ENCODE peak calls at places on chromosomes 1 and 21, in eight cellular contexts. P is Caco-2; W is upper lobe of right lung; L is stomach; N is GM23248; U is IMR-90; C is CD4-positive, alpha-beta T cell; O is left ventricle myocardium inferior. J is an unnamed sample.

GRCh38 chr1:66542811-66543767 is 9.1 kb downstream of the SGIP1 start:
- DNase-seq in P (peak; percentile 34), W (no peak), L (peak; percentile 85), N (peak; percentile 81), U (peak; percentile 95), C (no peak), O (peak; percentile 72), J (peak; percentile 77)

GRCh38 chr1:93703649-93704048 is 22.0 kb upstream of the BCAR3 start:
- DNase-seq in P (no peak), W (peak; percentile 6), L (no peak), N (peak; percentile 59), U (peak; percentile 33), C (no peak), O (no peak), J (no peak)

GRCh38 chr1:18805925-18806849 is 53.3 kb downstream of the TAS1R2 start:
- DNase-seq in P (no peak), W (no peak), L (no peak), N (peak; percentile 36), U (no peak), C (no peak), O (no peak), J (no peak)

GRCh38 chr1:29453502-29454240 is 217.3 kb downstream of the PTPRU start:
- DNase-seq in P (no peak), W (no peak), L (no peak), N (peak; percentile 62), U (peak; percentile 53), C (no peak), O (no peak), J (peak; percentile 22)

GRCh38 chr1:26961826-26962225 is 1.6 kb upstream of the KDF1 start:
- DNase-seq in P (no peak), W (no peak), L (no peak), N (peak; percentile 89), U (peak; percentile 98), C (no peak), O (no peak), J (no peak)

GRCh38 chr1:42003433-42003832 is 84.7 kb upstream of the HIVEP3 start:
- DNase-seq in P (no peak), W (peak; percentile 67), L (peak; percentile 50), N (no peak), U (no peak), C (no peak), O (no peak), J (peak; percentile 34)

GRCh38 chr1:212683357-212683722 is 16.3 kb downstream of the BATF3 start:
- DNase-seq in P (no peak), W (peak; percentile 76), L (no peak), N (no peak), U (no peak), C (no peak), O (peak; percentile 33), J (peak; percentile 34)

GRCh38 chr1:155858805-155859233 is 548 bp upstream of the SYT11 start:
- DNase-seq in P (no peak), W (no peak), L (no peak), N (peak; percentile 74), U (no peak), C (no peak), O (peak; percentile 15), J (no peak)

GRCh38 chr1:33435096-33435820 is 4.4 kb upstream of the PHC2 start:
- DNase-seq in P (no peak), W (no peak), L (no peak), N (peak; percentile 89), U (peak; percentile 85), C (no peak), O (no peak), J (no peak)

GRCh38 chr1:203359010-203359571 is 8.2 kb upstream of the FMOD start:
- DNase-seq in P (no peak), W (no peak), L (no peak), N (peak; percentile 42), U (peak; percentile 40), C (no peak), O (no peak), J (no peak)

GRCh38 chr1:196209983-196210382 is 398.3 kb downstream of the KCNT2 start:
- DNase-seq in P (no peak), W (no peak), L (no peak), N (peak; percentile 57), U (no peak), C (no peak), O (no peak), J (no peak)

GRCh38 chr1:63794927-63795326 is 21.1 kb downstream of the ROR1 start:
- DNase-seq in P (no peak), W (peak; percentile 74), L (no peak), N (peak; percentile 49), U (peak; percentile 28), C (no peak), O (no peak), J (no peak)

GRCh38 chr1:221794079-221794670 is 52.3 kb upstream of the DUSP10 start:
- DNase-seq in P (no peak), W (no peak), L (no peak), N (peak; percentile 22), U (peak; percentile 77), C (no peak), O (no peak), J (no peak)

GRCh38 chr1:41662061-41662655 is 177.7 kb upstream of the EDN2 start:
- DNase-seq in P (no peak), W (peak; percentile 85), L (peak; percentile 57), N (peak; percentile 90), U (peak; percentile 83), C (peak; percentile 47), O (peak; percentile 65), J (peak; percentile 46)

GRCh38 chr1:26724118-26724517 is 28.3 kb downstream of the ARID1A start:
- DNase-seq in P (no peak), W (no peak), L (no peak), N (no peak), U (no peak), C (no peak), O (no peak), J (no peak)

GRCh38 chr1:204730826-204731459 is 45.4 kb upstream of the LRRN2 start:
- DNase-seq in P (peak; percentile 9), W (no peak), L (no peak), N (no peak), U (no peak), C (no peak), O (no peak), J (peak; percentile 7)

GRCh38 chr1:52747450-52747849 is 21.2 kb downstream of the ZYG11B start:
- DNase-seq in P (no peak), W (no peak), L (no peak), N (no peak), U (peak; percentile 23), C (no peak), O (no peak), J (no peak)

GRCh38 chr1:208510192-208510952 is 266.2 kb upstream of the PLXNA2 start:
- DNase-seq in P (no peak), W (no peak), L (no peak), N (peak; percentile 66), U (no peak), C (no peak), O (no peak), J (no peak)

GRCh38 chr1:41994195-41994894 is 75.6 kb upstream of the HIVEP3 start:
- DNase-seq in P (no peak), W (no peak), L (no peak), N (no peak), U (no peak), C (no peak), O (no peak), J (no peak)

GRCh38 chr1:115182012-115182715 is 92.9 kb upstream of the TSPAN2 start:
- DNase-seq in P (no peak), W (no peak), L (no peak), N (peak; percentile 89), U (no peak), C (no peak), O (no peak), J (no peak)

GRCh38 chr1:173469656-173470055 is 7.5 kb upstream of the PRDX6 start:
- DNase-seq in P (no peak), W (no peak), L (no peak), N (no peak), U (no peak), C (no peak), O (no peak), J (peak; percentile 45)

GRCh38 chr1:173470608-173471007 is 6.5 kb upstream of the PRDX6 start:
- DNase-seq in P (no peak), W (no peak), L (no peak), N (no peak), U (no peak), C (no peak), O (no peak), J (no peak)

DNA sequence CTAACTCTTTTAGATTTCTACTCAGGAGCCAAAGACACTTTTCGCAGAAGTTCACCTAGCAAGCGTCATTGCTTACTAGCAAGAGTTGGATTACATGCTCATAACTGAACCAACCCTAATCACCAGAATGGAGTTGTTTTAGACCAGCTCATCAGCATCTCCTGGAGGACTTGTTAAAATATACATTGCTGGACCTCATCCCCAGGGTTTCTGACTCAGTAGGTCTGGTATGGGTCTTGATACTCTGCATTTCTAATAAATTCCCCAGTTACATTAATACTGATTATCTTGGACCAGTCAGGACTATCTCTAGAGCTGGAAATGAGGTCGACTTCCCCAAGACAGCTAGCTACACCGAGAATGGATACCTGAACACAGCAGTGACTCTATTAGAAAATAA is 9.7 kb upstream of the PRDX6 start:
- DNase-seq in P (no peak), W (no peak), L (no peak), N (peak; percentile 21), U (peak; percentile 84), C (no peak), O (no peak), J (no peak)
- H3K9me3 ChIP-seq in P (peaks cover 20% of the 10 kb centered on the region), W (no peaks in the 10 kb centered on the region), L (peaks cover 14% of the 10 kb centered on the region), N (no peaks in the 10 kb centered on the region), U (peaks cover 5% of the 10 kb centered on the region), C (peaks cover 12% of the 10 kb centered on the region), O (peaks cover 30% of the 10 kb centered on the region), J (no peaks in the 10 kb centered on the region)

DNA sequence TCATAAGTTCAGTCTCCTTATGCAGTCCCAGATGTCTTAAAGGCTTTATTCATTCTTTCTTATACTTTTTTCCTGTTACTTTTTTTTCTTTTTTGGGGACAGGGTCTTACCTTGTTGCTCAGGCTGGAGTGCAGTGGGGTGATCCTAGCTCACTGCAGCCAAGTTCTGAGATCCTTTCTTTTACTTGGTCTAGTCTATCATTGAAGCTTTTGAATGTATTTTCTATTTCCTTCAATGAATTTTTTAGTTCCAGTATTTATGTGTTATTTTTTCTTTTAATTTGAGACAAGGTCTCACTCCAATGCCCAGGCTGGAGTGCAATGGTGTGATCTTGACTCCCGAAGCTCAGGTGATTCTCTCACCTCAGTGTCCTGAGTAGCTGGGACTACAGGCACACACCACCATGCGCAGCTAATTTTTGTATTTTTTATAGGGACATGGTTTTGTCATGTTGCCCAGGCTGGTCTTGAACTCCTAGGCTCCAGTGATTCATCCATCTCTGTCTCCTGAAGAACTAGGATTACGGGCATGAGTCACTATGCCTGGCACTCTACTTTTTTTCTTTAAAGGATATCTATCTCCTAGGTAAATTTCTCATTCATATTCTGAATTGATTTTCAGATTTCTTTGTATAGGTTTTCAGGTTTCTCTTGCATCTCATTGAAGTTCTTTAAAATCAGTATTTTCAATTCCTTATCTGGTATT is 26.1 kb upstream of the GTF2B start:
- DNase-seq in P (no peak), W (no peak), L (no peak), N (peak; percentile 8), U (no peak), C (no peak), O (no peak), J (no peak)
- H3K9me3 ChIP-seq in P (peaks cover 3% of the 10 kb centered on the region), W (peaks cover 15% of the 10 kb centered on the region), L (peaks cover 42% of the 10 kb centered on the region), N (no peaks in the 10 kb centered on the region), U (peaks cover 11% of the 10 kb centered on the region), C (peaks cover 41% of the 10 kb centered on the region), O (peaks cover 38% of the 10 kb centered on the region), J (no peaks in the 10 kb centered on the region)

GRCh38 chr21:22725436-22725835 is 1727.2 kb downstream of the NCAM2 start:
- DNase-seq in P (no peak), W (no peak), L (no peak), N (no peak), U (no peak), C (no peak), O (no peak), J (no peak)
- H3K9me3 ChIP-seq in P (peaks cover 4% of the 10 kb centered on the region), W (no peaks in the 10 kb centered on the region), L (peaks cover 40% of the 10 kb centered on the region), N (no peaks in the 10 kb centered on the region), U (peaks cover 16% of the 10 kb centered on the region), C (no peaks in the 10 kb centered on the region), O (peaks cover 39% of the 10 kb centered on the region), J (no peaks in the 10 kb centered on the region)

GRCh38 chr1:233166896-233167295 is 128.6 kb downstream of the PCNX2 start:
- DNase-seq in P (no peak), W (no peak), L (no peak), N (peak; percentile 44), U (no peak), C (no peak), O (no peak), J (no peak)
- H3K9me3 ChIP-seq in P (peaks cover 13% of the 10 kb centered on the region), W (no peaks in the 10 kb centered on the region), L (no peaks in the 10 kb centered on the region), N (no peaks in the 10 kb centered on the region), U (peaks cover 2% of the 10 kb centered on the region), C (peaks cover 6% of the 10 kb centered on the region), O (peaks cover 24% of the 10 kb centered on the region), J (no peaks in the 10 kb centered on the region)

J was measured in colonic mucosa.